ENCODE peak calls at places on chromosomes 11 and 22, in ten cellular contexts. M is GM23248, T is neural progenitor cell, Z is mammary epithelial cell, Y is IMR-90, W is fibroblast of lung, R is OCI-LY7, S is PC-3, K is astrocyte, A is Karpas-422. P is an unnamed sample.

GRCh38 chr11:62245271-62245753 is 3.3 kb downstream of the SCGB1D2 start:
- DNase-seq in R (peak; percentile 24), Y (peak; percentile 28), A (peak; percentile 66), S (peak; percentile 63), Z (peak; percentile 26), K (peak; percentile 10), T (peak; percentile 72), W (peak; percentile 22), M (peak; percentile 37), P (no peak)

GRCh38 chr22:24473278-24473677 is 21.9 kb upstream of the UPB1 start:
- DNase-seq in K (no peak), Y (no peak), M (no peak), T (no peak), R (peak; percentile 27), A (peak; percentile 78), S (no peak), Z (no peak), W (no peak), P (no peak)

GRCh38 chr11:58745705-58746364 is 14.1 kb upstream of the GLYAT start:
- DNase-seq in M (no peak), S (no peak), W (peak; percentile 11), A (no peak), K (peak; percentile 4), R (no peak), Y (no peak), T (no peak), Z (no peak), P (no peak)

GRCh38 chr22:25027959-25028840 is 75.7 kb downstream of the KIAA1671 start:
- DNase-seq in Y (no peak), W (no peak), M (peak; percentile 35), T (peak; percentile 78), R (no peak), Z (no peak), K (no peak), A (peak; percentile 70), S (peak; percentile 11), P (peak; percentile 71)

GRCh38 chr11:87970762-87971161 is 204.5 kb downstream of the RAB38 start:
- DNase-seq in W (no peak), A (no peak), Y (no peak), S (no peak), K (no peak), M (no peak), R (no peak), T (peak; percentile 7), Z (no peak), P (no peak)

GRCh38 chr11:119206512-119207299 is 567 bp downstream of the CBL start:
- DNase-seq in W (peak; percentile 24), T (peak; percentile 75), M (peak; percentile 68), Z (no peak), S (peak; percentile 42), K (no peak), A (peak; percentile 63), Y (no peak), R (peak; percentile 54), P (peak; percentile 93)

GRCh38 chr22:30187726-30188407 is 58.7 kb downstream of the LIF start:
- DNase-seq in K (no peak), M (peak; percentile 15), W (peak; percentile 36), R (no peak), T (no peak), Y (peak; percentile 63), S (no peak), Z (no peak), A (no peak), P (no peak)

GRCh38 chr11:118144869-118145268 is 7.8 kb downstream of the SCN4B start:
- DNase-seq in Y (no peak), Z (no peak), S (no peak), T (no peak), A (no peak), R (no peak), M (no peak), W (no peak), K (no peak), P (peak; percentile 56)

GRCh38 chr22:38802671-38803121 is 8.8 kb upstream of the DNAL4 start:
- DNase-seq in Z (peak; percentile 97), R (no peak), T (peak; percentile 13), S (peak; percentile 87), A (no peak), W (peak; percentile 92), Y (peak; percentile 95), M (peak; percentile 99), K (peak; percentile 88), P (peak; percentile 96)

GRCh38 chr11:62552465-62552782 is 5.8 kb upstream of the AHNAK start:
- DNase-seq in A (no peak), K (no peak), M (peak; percentile 46), S (peak; percentile 77), W (no peak), Y (peak; percentile 60), R (no peak), T (peak; percentile 53), Z (no peak), P (peak; percentile 76)

GRCh38 chr11:105100206-105100605 is 39.4 kb downstream of the CARD18 start:
- DNase-seq in Y (no peak), W (no peak), R (no peak), S (peak; percentile 80), Z (peak; percentile 55), T (no peak), M (no peak), A (no peak), K (no peak), P (no peak)

GRCh38 chr22:38974170-38974825 is 7.8 kb upstream of the APOBEC3B start:
- DNase-seq in S (no peak), W (no peak), Z (no peak), A (no peak), R (no peak), T (no peak), M (no peak), Y (no peak), K (no peak), P (no peak)

GRCh38 chr11:71452354-71453020 is 516 bp upstream of the NADSYN1 start:
- DNase-seq in T (peak; percentile 67), W (peak; percentile 33), S (peak; percentile 67), Y (peak; percentile 35), Z (no peak), A (peak; percentile 65), R (peak; percentile 70), M (peak; percentile 48), K (peak; percentile 18), P (no peak)

GRCh38 chr11:70142171-70142875 is 60.8 kb upstream of the FADD start:
- DNase-seq in A (no peak), M (peak; percentile 17), R (no peak), K (no peak), Y (no peak), Z (peak; percentile 81), T (peak; percentile 50), S (peak; percentile 87), W (peak; percentile 18), P (peak; percentile 83)

GRCh38 chr11:25981998-25982397 is 349.9 kb upstream of the ANO3 start:
- DNase-seq in T (peak; percentile 65), K (peak; percentile 29), W (peak; percentile 55), Z (peak; percentile 41), M (peak; percentile 80), R (peak; percentile 87), A (peak; percentile 89), Y (peak; percentile 77), S (peak; percentile 68), P (peak; percentile 5)

DNA sequence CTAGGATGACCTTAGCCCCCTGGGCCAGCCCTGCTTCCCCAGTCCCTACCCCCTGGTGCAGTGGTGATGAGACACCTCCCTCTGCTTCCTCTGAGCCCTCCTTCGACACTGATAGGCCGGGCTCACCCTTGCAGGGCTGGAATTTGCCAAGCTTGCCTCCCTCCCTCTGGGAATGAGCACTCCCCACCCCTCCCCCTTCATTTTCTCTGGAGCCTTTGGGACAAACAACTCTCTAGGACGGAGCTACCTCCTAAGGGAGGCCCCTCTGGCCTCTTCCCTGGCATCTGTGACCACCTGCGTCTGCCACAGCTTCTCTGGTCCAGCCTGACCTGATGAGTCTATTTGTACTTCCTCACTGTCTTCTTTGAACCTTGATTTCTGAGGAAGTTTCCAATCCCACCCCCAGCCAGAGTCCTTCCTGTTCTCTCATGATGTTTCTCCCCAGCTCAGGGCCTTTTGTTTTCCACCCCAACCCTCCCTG is 53.3 kb upstream of the ADA2 start:
- DNase-seq in A (no peak), R (no peak), T (peak; percentile 72), W (no peak), Y (no peak), K (no peak), S (no peak), M (no peak), Z (no peak), P (peak; percentile 11)
- H2AFZ ChIP-seq in A (no peak overlapping the region), R (peak overlapping the region; percentile 70), T (peak overlapping the region; percentile 79), W (no peak overlapping the region), Y (no peak overlapping the region), K (no peak overlapping the region), S (no peak overlapping the region), M (no peak overlapping the region), Z (no peak overlapping the region), P (no peak overlapping the region)

GRCh38 chr22:19717691-19718254 is 3.5 kb downstream of the SEPTIN5 start:
- DNase-seq in K (peak; percentile 21), A (peak; percentile 87), R (peak; percentile 68), S (peak; percentile 68), Z (peak; percentile 55), M (peak; percentile 84), Y (peak; percentile 52), T (peak; percentile 79), W (peak; percentile 48), P (peak; percentile 100)
- H3K4me2 ChIP-seq in K (peak overlapping the region; percentile 92), A (peak overlapping the region; percentile 51), R (peak overlapping the region; percentile 62), S (peak overlapping the region; percentile 83), Z (peak overlapping the region; percentile 99), M (peak overlapping the region; percentile 76), Y (peak overlapping the region; percentile 93), T (peak overlapping the region; percentile 96), W (peak overlapping the region; percentile 82), P (peak overlapping the region; percentile 85)

DNA sequence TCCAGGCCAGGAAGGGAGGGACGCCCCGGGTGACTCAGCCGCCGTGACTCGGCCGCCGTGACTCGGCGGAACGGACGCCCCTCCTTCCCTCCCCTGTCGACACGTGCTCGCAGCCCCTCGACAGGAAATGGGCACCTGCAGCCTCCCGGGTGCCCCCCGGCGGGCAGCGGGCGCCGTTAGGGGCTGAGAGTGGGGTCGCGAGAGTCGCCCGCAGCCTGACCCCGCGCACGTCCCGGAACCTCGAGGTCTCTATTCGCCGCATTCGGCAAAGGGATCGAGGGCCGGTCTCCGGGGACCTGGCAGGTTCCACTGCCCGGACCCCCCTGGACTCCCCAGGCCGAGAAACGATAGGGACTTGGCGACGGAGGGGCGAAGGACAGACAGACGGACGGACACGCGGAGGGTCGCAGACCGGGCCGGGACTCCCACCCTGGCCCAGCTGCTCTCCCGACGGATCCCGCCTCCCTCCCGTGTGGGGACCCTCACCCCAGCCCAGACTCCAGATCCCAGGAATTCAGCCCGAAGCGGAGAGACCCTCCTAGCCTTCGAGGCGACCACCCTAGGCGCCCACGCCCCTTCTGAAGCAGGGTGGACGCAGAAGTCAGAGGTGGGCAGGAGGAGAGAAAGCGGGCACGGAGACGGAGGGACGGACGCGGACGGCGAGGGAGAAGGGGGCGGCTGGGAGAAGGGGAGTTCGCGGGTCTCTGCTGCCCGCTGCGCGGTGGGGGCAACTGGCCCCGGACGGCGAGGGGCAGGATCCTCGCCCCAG is 648 bp downstream of the FOSL1 start:
- DNase-seq in R (peak; percentile 19), A (peak; percentile 25), W (peak; percentile 76), Z (no peak), T (peak; percentile 45), K (peak; percentile 44), M (peak; percentile 95), S (peak; percentile 91), Y (peak; percentile 81), P (peak; percentile 97)
- H2AFZ ChIP-seq in R (no peak overlapping the region), A (no peak overlapping the region), W (no peak overlapping the region), Z (no peak overlapping the region), T (peak overlapping the region; percentile 30), K (peak overlapping the region; percentile 34), M (no peak overlapping the region), S (no peak overlapping the region), Y (peak overlapping the region; percentile 72), P (no peak overlapping the region)

DNA sequence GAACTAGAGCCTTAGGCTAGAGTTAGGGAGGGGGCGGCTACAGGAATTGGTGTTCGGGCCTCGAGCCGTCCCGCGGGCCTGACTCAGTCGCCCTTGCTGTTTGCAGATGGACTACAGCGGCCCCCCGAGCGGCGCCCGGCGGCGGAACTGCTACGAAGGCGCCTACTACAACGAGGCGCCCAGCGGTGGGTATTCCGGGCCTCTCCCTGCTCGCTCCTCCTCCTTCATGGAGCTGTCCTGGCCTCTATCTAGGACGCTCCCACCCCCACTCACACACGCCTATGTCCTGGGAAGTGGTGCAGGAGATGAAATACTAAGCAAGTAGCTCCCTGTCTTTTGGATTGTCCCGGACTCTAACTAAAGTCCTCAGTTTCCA is 1.4 kb downstream of the MYOD1 start:
- DNase-seq in R (no peak), Z (no peak), S (no peak), K (no peak), Y (no peak), A (no peak), W (no peak), T (peak; percentile 56), M (no peak), P (peak; percentile 80)
- H3K4me2 ChIP-seq in R (no peak overlapping the region), Z (no peak overlapping the region), S (no peak overlapping the region), K (peak overlapping the region; percentile 39), Y (no peak overlapping the region), A (no peak overlapping the region), W (no peak overlapping the region), T (peak overlapping the region; percentile 71), M (no peak overlapping the region), P (no peak overlapping the region)